ENCODE peak calls at places on chromosome 16, in eight cellular contexts. A is brain microvascular endothelial cell, N is suprapubic skin, H is foreskin keratinocyte, E is cardiac muscle cell, C is choroid plexus epithelial cell, T is lower leg skin, S is GM10248. F is an unnamed sample.

GRCh38 chr16:19213885-19214284 is 45.8 kb downstream of the SYT17 start:
- DNase-seq in N (no peak), H (no peak), E (no peak), C (no peak), T (no peak), S (no peak), A (no peak), F (no peak)

GRCh38 chr16:63697736-63698135 is 1424.1 kb downstream of the CDH11 start:
- DNase-seq in C (no peak), E (peak; percentile 51), S (no peak), H (no peak), T (no peak), N (no peak), A (no peak), F (no peak)

GRCh38 chr16:89170346-89171215 is 967 bp upstream of the CDH15 start:
- DNase-seq in E (no peak), S (no peak), N (no peak), T (no peak), H (no peak), C (no peak), A (no peak), F (no peak)

GRCh38 chr16:71537643-71538042 is 11.4 kb downstream of the CHST4 start:
- DNase-seq in E (peak; percentile 56), S (peak; percentile 67), N (no peak), T (no peak), C (peak; percentile 77), A (peak; percentile 38), H (peak; percentile 53), F (peak; percentile 32)

GRCh38 chr16:85935957-85936760 is 37.2 kb downstream of the IRF8 start:
- DNase-seq in A (no peak), C (peak; percentile 5), E (no peak), S (peak; percentile 82), H (no peak), T (no peak), N (no peak), F (no peak)

GRCh38 chr16:54282202-54282922 is 4.2 kb downstream of the IRX3 start:
- DNase-seq in C (peak; percentile 41), N (peak; percentile 84), E (peak; percentile 88), T (peak; percentile 88), H (peak; percentile 9), S (peak; percentile 62), A (no peak), F (no peak)

GRCh38 chr16:87854907-87855683 is 14.2 kb downstream of the SLC7A5 start:
- DNase-seq in H (no peak), C (no peak), T (no peak), A (no peak), E (no peak), S (no peak), N (no peak), F (no peak)

GRCh38 chr16:80990577-80990976 is 16.1 kb downstream of the CMC2 start:
- DNase-seq in C (no peak), T (no peak), H (no peak), S (no peak), E (no peak), A (no peak), N (no peak), F (no peak)

GRCh38 chr16:85652431-85653221 is 36.1 kb downstream of the GINS2 start:
- DNase-seq in A (peak; percentile 34), E (peak; percentile 51), N (no peak), T (no peak), H (peak; percentile 34), S (no peak), C (peak; percentile 40), F (peak; percentile 39)

GRCh38 chr16:84845496-84846002 is 25.8 kb downstream of the CRISPLD2 start:
- DNase-seq in T (no peak), S (no peak), E (no peak), A (no peak), C (no peak), N (no peak), H (no peak), F (no peak)

GRCh38 chr16:84949776-84950436 is 61.4 kb downstream of the ZDHHC7 start:
- DNase-seq in N (no peak), S (no peak), A (no peak), C (no peak), E (peak; percentile 36), T (no peak), H (no peak), F (no peak)

GRCh38 chr16:84271866-84272265 is 22.8 kb upstream of the WFDC1 start:
- DNase-seq in S (no peak), N (no peak), T (no peak), H (no peak), A (no peak), C (no peak), E (no peak), F (no peak)

GRCh38 chr16:67120025-67120424 is 10.3 kb downstream of the PHAF1 start:
- DNase-seq in C (no peak), E (no peak), H (no peak), T (no peak), N (no peak), A (no peak), S (no peak), F (no peak)

GRCh38 chr16:58464047-58464915 is 35.7 kb upstream of the NDRG4 start:
- DNase-seq in A (no peak), E (peak; percentile 77), S (no peak), T (no peak), C (no peak), H (no peak), N (no peak), F (no peak)

GRCh38 chr16:19883296-19883951 is 1.2 kb downstream of the GPRC5B start:
- DNase-seq in T (peak; percentile 90), S (no peak), E (peak; percentile 69), C (peak; percentile 63), N (no peak), A (peak; percentile 39), H (no peak), F (no peak)

GRCh38 chr16:69925311-69925710 is 25.8 kb upstream of the CLEC18A start:
- DNase-seq in C (no peak), N (no peak), A (no peak), T (no peak), S (no peak), E (no peak), H (no peak), F (no peak)

GRCh38 chr16:69924777-69925191 is 26.4 kb upstream of the CLEC18A start:
- DNase-seq in T (no peak), C (peak; percentile 85), H (peak; percentile 26), N (no peak), A (peak; percentile 80), E (no peak), S (no peak), F (no peak)

GRCh38 chr16:69921125-69921524 is 30.0 kb upstream of the CLEC18A start:
- DNase-seq in A (peak; percentile 16), N (no peak), H (no peak), T (no peak), E (no peak), C (peak; percentile 37), S (no peak), F (no peak)

GRCh38 chr16:69924041-69924775 is 26.9 kb upstream of the CLEC18A start:
- DNase-seq in E (no peak), H (no peak), T (no peak), N (no peak), C (no peak), A (no peak), S (no peak), F (no peak)

GRCh38 chr16:69922200-69922599 is 28.9 kb upstream of the CLEC18A start:
- DNase-seq in A (no peak), T (no peak), C (no peak), E (no peak), H (no peak), N (no peak), S (no peak), F (no peak)
- TF ChIP-seq CTCF in A (no peak), T (no peak), C (no peak), E (no peak), H (no peak), N (no peak), S (no peak), F (no peak)

DNA sequence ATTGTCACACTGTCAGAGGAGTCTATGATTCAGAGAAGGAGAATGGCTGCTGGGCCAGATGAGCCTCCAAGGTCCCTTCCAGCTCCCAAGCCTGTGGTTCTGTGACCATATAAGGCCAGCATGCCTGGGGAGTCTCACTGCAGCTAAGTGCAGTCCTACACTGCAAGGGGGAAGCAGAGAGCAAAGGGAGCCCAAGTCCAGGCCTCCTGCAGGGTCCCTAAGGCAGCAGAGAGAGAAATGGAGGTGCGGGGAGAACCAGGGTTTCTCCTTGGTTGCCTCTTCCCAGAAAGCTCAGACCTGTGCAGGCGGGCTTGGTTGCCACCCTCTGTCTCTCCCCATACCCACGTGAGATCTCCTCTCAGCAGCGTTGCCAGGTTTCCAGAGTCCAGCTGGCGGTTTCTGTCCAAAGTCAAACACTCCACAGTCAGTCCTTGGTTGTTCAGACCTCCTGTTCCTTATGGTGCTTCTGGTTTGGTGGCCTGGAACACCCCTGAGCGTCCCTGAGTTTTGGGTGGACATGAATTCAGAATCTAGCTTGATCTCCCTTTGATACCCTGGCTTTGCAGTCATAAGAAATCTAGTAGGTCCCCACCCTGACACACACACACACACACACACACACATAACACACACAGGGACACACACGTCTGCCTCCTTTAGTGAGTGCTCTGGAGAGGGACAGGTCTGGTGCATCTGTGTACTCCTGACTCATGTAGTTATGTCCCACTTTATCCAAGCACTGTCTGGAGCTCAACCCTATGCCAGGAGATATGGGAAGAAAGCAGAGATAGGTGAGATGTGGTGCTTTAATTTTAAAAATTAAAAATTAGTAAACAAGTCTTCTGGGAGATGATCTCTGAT is 78.8 kb downstream of the GNAO1 start:
- DNase-seq in E (peak; percentile 90), C (peak; percentile 72), S (no peak), N (no peak), H (no peak), T (no peak), A (peak; percentile 81), F (peak; percentile 80)
- TF ChIP-seq CTCF in E (peak; percentile 26), C (peak; percentile 55), S (no peak), N (no peak), H (no peak), T (no peak), A (peak; percentile 72), F (peak; percentile 58)

GRCh38 chr16:25692307-25692706 is 548 bp downstream of the HS3ST4 start:
- DNase-seq in A (no peak), N (no peak), H (no peak), C (no peak), E (peak; percentile 48), S (peak; percentile 21), T (no peak), F (no peak)

GRCh38 chr16:25689137-25689836 is 2.5 kb upstream of the HS3ST4 start:
- DNase-seq in N (no peak), H (no peak), S (no peak), C (no peak), E (no peak), A (no peak), T (no peak), F (no peak)

GRCh38 chr16:25692734-25693508 is 1.2 kb downstream of the HS3ST4 start:
- DNase-seq in S (peak; percentile 17), N (no peak), T (no peak), E (peak; percentile 72), A (no peak), H (no peak), C (no peak), F (no peak)

GRCh38 chr16:25691519-25692091 is at the start of gene HS3ST4:
- DNase-seq in T (no peak), A (no peak), S (peak; percentile 19), E (peak; percentile 71), C (no peak), H (no peak), N (no peak), F (no peak)

GRCh38 chr16:25690563-25691143 is 1.1 kb upstream of the HS3ST4 start:
- DNase-seq in S (no peak), E (no peak), C (no peak), N (no peak), A (no peak), H (no peak), T (no peak), F (no peak)
- TF ChIP-seq CTCF in S (no peak), E (no peak), C (no peak), N (no peak), A (no peak), H (no peak), T (no peak), F (no peak)

GRCh38 chr16:28822520-28823290 is at the start of gene ATXN2L:
- DNase-seq in S (peak; percentile 92), N (peak; percentile 96), E (peak; percentile 96), T (peak; percentile 98), A (peak; percentile 88), H (peak; percentile 89), C (peak; percentile 98), F (peak; percentile 92)
- TF ChIP-seq CTCF in S (no peak), N (no peak), E (no peak), T (peak; percentile 34), A (no peak), H (no peak), C (no peak), F (peak; percentile 63)